ENCODE peak calls at places on chromosomes 1 and 21, in six cellular contexts. X, W, P, L, B and I are unnamed samples.

GRCh38 chr1:185939142-185939541 is 205.0 kb downstream of the HMCN1 start:
- DNase-seq in X (peak; percentile 13), W (no peak), P (no peak), L (no peak), B (no peak), I (no peak)

GRCh38 chr1:107358611-107359342 is 217.9 kb downstream of the NTNG1 start:
- DNase-seq in X (peak; percentile 2), W (no peak), P (no peak), L (no peak), B (no peak), I (no peak)

GRCh38 chr1:58017641-58018040 is 528.9 kb downstream of the OMA1 start:
- DNase-seq in X (no peak), W (no peak), P (no peak), L (no peak), B (no peak), I (no peak)

GRCh38 chr1:30916296-30916695 is 7.7 kb upstream of the SDC3 start:
- DNase-seq in X (no peak), W (no peak), P (no peak), L (no peak), B (no peak), I (no peak)

GRCh38 chr1:118618618-118619340 is 369.4 kb downstream of the TBX15 start:
- DNase-seq in X (no peak), W (no peak), P (no peak), L (no peak), B (no peak), I (no peak)

GRCh38 chr1:180154003-180154324 is 705 bp upstream of the QSOX1 start:
- DNase-seq in X (no peak), W (no peak), P (no peak), L (no peak), B (no peak), I (no peak)

GRCh38 chr1:65948609-65949229 is 156.0 kb downstream of the PDE4B start:
- DNase-seq in X (peak; percentile 31), W (no peak), P (no peak), L (no peak), B (no peak), I (no peak)

GRCh38 chr1:38788937-38789336 is 70.6 kb downstream of the RRAGC start:
- DNase-seq in X (no peak), W (no peak), P (no peak), L (no peak), B (no peak), I (no peak)

GRCh38 chr1:98028800-98029199 is 108.0 kb upstream of the DPYD start:
- DNase-seq in X (no peak), W (no peak), P (no peak), L (no peak), B (no peak), I (no peak)

GRCh38 chr21:45611296-45611695 is 32.2 kb upstream of the PCBP3 start:
- DNase-seq in X (no peak), W (no peak), P (no peak), L (no peak), B (no peak), I (no peak)